ENCODE peak calls at places on chromosome 22, in seven cellular contexts. E is fibroblast of the aortic adventitia, G is lower leg skin, J is K562, X is HCT116, Z is right lobe of liver, Y is endodermal cell. C is an unnamed sample.
A peak's percentile ranks its signal among the peaks of the same experiment; 100 is the strongest.

GRCh38 chr22:44172370-44173108 is 8.2 kb upstream of the PARVG start:
- DNase-seq in Z (peak; percentile 75), E (no peak), J (no peak), X (no peak), Y (no peak), G (peak; percentile 94), C (no peak)

GRCh38 chr22:50342651-50343540 is at the start of gene PPP6R2:
- DNase-seq in Y (peak; percentile 93), J (peak; percentile 85), Z (peak; percentile 90), G (peak; percentile 96), X (no peak), E (peak; percentile 47), C (peak; percentile 73)

GRCh38 chr22:17369553-17370035 is 334 bp downstream of the CECR2 start:
- DNase-seq in Y (peak; percentile 84), Z (peak; percentile 77), G (no peak), E (no peak), J (no peak), X (no peak), C (no peak)

GRCh38 chr22:50688448-50688847 is 15.8 kb downstream of the SHANK3 start:
- DNase-seq in G (peak; percentile 82), J (no peak), Z (peak; percentile 37), E (no peak), X (no peak), Y (no peak), C (no peak)

GRCh38 chr22:50141891-50142363 is 28.6 kb upstream of the PANX2 start:
- DNase-seq in J (no peak), Z (no peak), X (no peak), G (peak; percentile 43), E (no peak), Y (peak; percentile 72), C (no peak)

GRCh38 chr22:33803371-33803770 is 116.9 kb downstream of the LARGE1 start:
- DNase-seq in Y (no peak), X (no peak), J (no peak), Z (no peak), G (no peak), E (peak; percentile 94), C (no peak)

GRCh38 chr22:45212992-45213751 is 27.5 kb downstream of the KIAA0930 start:
- DNase-seq in J (no peak), E (peak; percentile 70), Y (no peak), G (no peak), Z (peak; percentile 47), X (no peak), C (no peak)

GRCh38 chr22:44582016-44582415 is 84.0 kb upstream of the RTL6 start:
- DNase-seq in Y (peak; percentile 27), E (no peak), X (no peak), Z (peak; percentile 37), J (no peak), G (peak; percentile 60), C (no peak)

GRCh38 chr22:35349704-35350538 is 31.0 kb upstream of the HMOX1 start:
- DNase-seq in Z (no peak), X (no peak), G (no peak), J (no peak), E (peak; percentile 43), Y (peak; percentile 60), C (no peak)

GRCh38 chr22:48654492-48654891 is 1173.2 kb downstream of the BRD1 start:
- DNase-seq in G (no peak), E (peak; percentile 2), Y (no peak), X (no peak), Z (no peak), J (no peak), C (no peak)

GRCh38 chr22:33952776-33953175 is 32.5 kb upstream of the LARGE1 start:
- DNase-seq in E (no peak), Z (no peak), J (no peak), Y (no peak), G (no peak), X (no peak), C (no peak)

GRCh38 chr22:39223091-39223710 is 21.6 kb downstream of the PDGFB start:
- DNase-seq in Z (peak; percentile 42), Y (peak; percentile 38), X (no peak), J (no peak), G (no peak), E (no peak), C (peak; percentile 66)

GRCh38 chr22:21571679-21572078 is 4.2 kb downstream of the UBE2L3 start:
- DNase-seq in J (no peak), Y (no peak), E (no peak), X (no peak), Z (no peak), G (no peak), C (no peak)

DNA sequence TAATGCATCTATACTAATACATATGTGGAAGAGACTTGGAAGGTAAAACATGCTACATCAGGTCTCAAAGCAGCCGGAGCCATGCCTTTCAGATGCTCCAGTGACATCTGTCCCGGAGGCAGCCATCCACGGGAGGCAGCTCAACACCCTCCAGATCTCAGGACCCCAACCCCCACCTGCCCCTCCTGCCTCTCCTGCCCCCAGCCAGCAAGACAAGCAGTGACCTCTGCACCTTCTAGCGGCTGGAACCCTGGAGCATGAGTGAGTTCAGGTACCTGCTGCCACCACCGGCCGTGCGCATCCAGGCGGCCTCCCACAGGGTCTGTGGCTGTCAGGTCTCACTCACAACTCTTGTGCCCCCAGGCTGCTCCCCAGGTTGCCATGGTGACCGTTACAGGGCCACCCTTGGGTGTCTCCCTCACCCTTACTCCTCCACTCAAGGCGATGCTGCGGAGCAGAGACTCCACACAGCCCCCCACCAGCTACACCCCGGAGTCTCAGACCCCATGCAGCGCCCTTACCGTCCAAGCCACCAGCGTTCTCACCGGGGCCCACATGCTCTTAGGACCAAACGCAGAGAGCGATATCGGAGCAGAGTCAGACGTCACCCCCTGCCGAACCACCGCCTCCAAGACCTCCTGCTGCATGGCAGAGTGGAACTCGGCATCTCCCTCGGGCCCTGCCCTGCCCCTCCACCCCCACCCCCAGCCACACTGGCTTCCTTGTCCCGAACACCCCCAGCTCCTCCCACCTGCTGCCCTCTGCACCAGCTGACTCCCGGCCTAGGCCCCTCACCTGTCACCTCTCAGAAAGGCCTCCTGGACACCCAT is 34.7 kb downstream of the CERK start:
- DNase-seq in Z (no peak), X (no peak), E (no peak), Y (no peak), G (no peak), J (no peak), C (no peak)
- H3K4me3 ChIP-seq in Z (no peak overlapping the region), X (no peak overlapping the region), E (no peak overlapping the region), Y (no peak overlapping the region), G (no peak overlapping the region), J (no peak overlapping the region), C (no peak overlapping the region)

GRCh38 chr22:37162221-37163095 is 12.7 kb upstream of the IL2RB start:
- DNase-seq in G (no peak), X (no peak), E (no peak), J (no peak), Y (no peak), Z (no peak), C (no peak)
- TF ChIP-seq CTCF in G (no peak), X (no peak), E (no peak), J (no peak), Y (peak; percentile 11), Z (no peak), C (no peak)

GRCh38 chr22:40463727-40464126 is 93.3 kb downstream of the SGSM3 start:
- DNase-seq in E (no peak), G (no peak), Z (no peak), X (no peak), Y (no peak), J (no peak), C (no peak)

GRCh38 chr22:40466976-40467375 is 96.6 kb downstream of the SGSM3 start:
- DNase-seq in G (no peak), X (no peak), Z (no peak), E (no peak), Y (no peak), J (no peak), C (no peak)

GRCh38 chr22:40462195-40462988 is 92.0 kb downstream of the SGSM3 start:
- DNase-seq in E (no peak), G (no peak), J (no peak), Z (no peak), Y (no peak), X (no peak), C (no peak)

DNA sequence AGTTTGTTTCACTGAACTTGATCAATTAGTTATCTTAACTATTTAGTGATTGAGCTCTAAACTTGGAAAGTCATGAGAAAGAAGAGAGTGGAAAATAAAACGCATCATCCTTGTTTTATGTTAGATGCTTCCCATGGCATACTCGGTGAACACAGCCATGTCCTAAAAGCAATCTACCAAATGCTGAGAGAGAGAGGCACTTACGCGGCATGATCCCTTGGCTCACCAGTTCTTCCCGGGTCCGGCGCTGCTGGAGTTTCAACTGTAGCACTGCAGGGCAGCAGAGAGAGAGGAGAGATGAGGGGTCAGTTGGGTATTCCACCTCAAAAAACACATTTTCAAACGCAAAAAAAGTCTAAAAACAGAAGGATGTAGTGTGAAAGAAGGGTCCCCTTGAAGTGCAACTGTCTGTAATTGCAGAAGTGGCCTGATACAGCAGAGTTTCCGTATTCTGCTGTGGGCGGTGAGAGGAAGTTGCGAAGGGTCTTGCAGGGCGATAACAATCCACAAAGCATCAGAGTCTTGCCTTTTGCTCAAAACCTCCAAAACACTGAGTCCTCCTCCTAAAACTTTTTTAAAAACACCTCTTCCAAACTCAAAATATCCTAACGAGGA is 92.7 kb downstream of the SGSM3 start:
- DNase-seq in E (no peak), J (no peak), X (no peak), Y (no peak), Z (no peak), G (no peak), C (no peak)
- H3K4me3 ChIP-seq in E (no peak overlapping the region), J (peak overlapping the region; percentile 36), X (no peak overlapping the region), Y (no peak overlapping the region), Z (peak overlapping the region; percentile 29), G (no peak overlapping the region), C (peak overlapping the region; percentile 13)

DNA sequence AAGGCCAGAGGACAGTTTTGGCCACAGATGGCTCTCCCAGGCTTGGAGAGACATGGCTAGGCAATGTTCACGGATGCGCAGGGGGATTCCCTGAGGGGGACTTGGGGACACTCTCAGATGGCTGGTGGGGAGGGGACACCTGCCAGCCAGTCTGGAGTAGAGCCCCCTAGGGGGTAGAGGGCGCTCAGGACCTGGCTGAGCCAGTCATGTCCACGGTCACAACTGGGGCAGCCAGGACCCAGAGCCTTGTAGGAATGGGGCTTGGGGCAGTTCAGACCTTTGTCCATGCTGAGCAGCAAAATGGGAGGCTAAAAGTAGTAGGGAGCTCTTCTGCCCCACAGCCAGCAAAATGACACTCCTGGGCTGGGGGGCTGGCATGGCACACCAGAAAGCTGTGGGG is 1.7 kb downstream of the CSDC2 start:
- DNase-seq in Z (no peak), G (no peak), J (no peak), E (no peak), X (no peak), Y (peak; percentile 57), C (no peak)
- TF ChIP-seq CTCF in Z (no peak), G (no peak), J (no peak), E (no peak), X (no peak), Y (no peak), C (no peak)

DNA sequence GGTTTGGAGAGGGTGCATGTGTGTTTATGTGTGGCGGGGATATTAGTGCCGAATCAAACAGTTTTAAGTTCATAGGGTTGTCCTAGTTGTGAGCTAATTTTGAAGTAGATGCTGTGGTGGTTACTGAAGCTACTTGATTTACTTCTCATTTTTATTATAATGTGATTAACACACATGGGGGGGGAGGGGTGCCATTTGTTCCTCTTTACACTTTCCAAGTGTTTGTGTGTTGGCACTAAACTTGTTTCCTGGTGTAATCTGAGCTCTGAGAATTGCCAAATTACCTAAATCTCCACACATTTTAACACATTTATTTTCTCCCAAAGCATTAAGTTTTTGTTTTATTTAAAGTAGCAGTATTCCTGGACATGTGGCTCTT is 60.1 kb downstream of the ZNRF3 start:
- DNase-seq in Z (no peak), J (no peak), E (no peak), Y (no peak), X (no peak), G (peak; percentile 72), C (no peak)
- H3K4me3 ChIP-seq in Z (no peak overlapping the region), J (no peak overlapping the region), E (no peak overlapping the region), Y (no peak overlapping the region), X (no peak overlapping the region), G (no peak overlapping the region), C (no peak overlapping the region)

GRCh38 chr22:32794449-32795213 is 6.9 kb upstream of the TIMP3 start:
- DNase-seq in X (peak; percentile 10), Z (no peak), Y (peak; percentile 68), J (peak; percentile 9), E (peak; percentile 59), G (no peak), C (no peak)
- TF ChIP-seq CTCF in X (peak; percentile 52), Z (no peak), Y (peak; percentile 71), J (no peak), E (peak; percentile 23), G (no peak), C (no peak)

C was measured in breast epithelium.